ENCODE peak calls at places on chromosomes 5 and 9, in five cellular contexts. One of them, this sample, is unnamed. For H3K27me3, the result is how much of the 10 kb centered on the place peaks cover.

GRCh38 chr9:17531642-17532254 is 47.1 kb upstream of the SH3GL2 start:
- DNase-seq in spleen: no peak
- DNase-seq in stomach: peak
- DNase-seq in tibial artery: no peak
- DNase-seq in tibial nerve: peak
- DNase-seq in this sample: peak

GRCh38 chr9:107216331-107216730 is 66.7 kb upstream of the RAD23B start:
- DNase-seq in stomach: no peak
- DNase-seq in tibial artery: no peak
- DNase-seq in tibial nerve: no peak
- DNase-seq in spleen: no peak
- DNase-seq in this sample: no peak

GRCh38 chr9:9917400-9917799 is 695.4 kb downstream of the PTPRD start:
- DNase-seq in tibial artery: no peak
- DNase-seq in tibial nerve: no peak
- DNase-seq in spleen: no peak
- DNase-seq in stomach: no peak
- DNase-seq in this sample: no peak

GRCh38 chr5:68802430-68802829 is 291.4 kb upstream of the SLC30A5 start:
- DNase-seq in spleen: no peak
- DNase-seq in tibial nerve: no peak
- DNase-seq in stomach: no peak
- DNase-seq in tibial artery: no peak
- DNase-seq in this sample: no peak

GRCh38 chr5:40480392-40480791 is 199.3 kb upstream of the PTGER4 start:
- DNase-seq in spleen: no peak
- DNase-seq in stomach: no peak
- DNase-seq in tibial nerve: no peak
- DNase-seq in tibial artery: no peak
- DNase-seq in this sample: no peak

GRCh38 chr5:91937121-91937520 is 554.0 kb upstream of the ARRDC3 start:
- DNase-seq in stomach: no peak
- DNase-seq in tibial artery: no peak
- DNase-seq in spleen: no peak
- DNase-seq in tibial nerve: no peak
- DNase-seq in this sample: no peak

GRCh38 chr5:32163053-32163452 is 11.1 kb downstream of the GOLPH3 start:
- DNase-seq in stomach: no peak
- DNase-seq in tibial artery: no peak
- DNase-seq in tibial nerve: no peak
- DNase-seq in spleen: no peak
- DNase-seq in this sample: no peak

GRCh38 chr5:66810151-66810550 is 214.0 kb downstream of the MAST4 start:
- DNase-seq in spleen: no peak
- DNase-seq in stomach: no peak
- DNase-seq in tibial artery: no peak
- DNase-seq in tibial nerve: no peak
- DNase-seq in this sample: no peak

GRCh38 chr9:19748278-19749126 is 40.3 kb downstream of the SLC24A2 start:
- DNase-seq in tibial artery: no peak
- DNase-seq in stomach: no peak
- DNase-seq in spleen: no peak
- DNase-seq in tibial nerve: no peak
- DNase-seq in this sample: peak

GRCh38 chr5:138605254-138605972 is 30.2 kb upstream of the HSPA9 start:
- DNase-seq in stomach: no peak
- DNase-seq in tibial artery: peak
- DNase-seq in tibial nerve: no peak
- DNase-seq in spleen: no peak
- DNase-seq in this sample: peak

GRCh38 chr5:442335-443238 is at the start of gene EXOC3:
- DNase-seq in tibial artery: peak
- DNase-seq in stomach: peak
- DNase-seq in tibial nerve: no peak
- DNase-seq in spleen: peak
- DNase-seq in this sample: peak

GRCh38 chr5:172426086-172426485 is 28.2 kb downstream of the SH3PXD2B start:
- DNase-seq in spleen: no peak
- DNase-seq in tibial nerve: no peak
- DNase-seq in stomach: no peak
- DNase-seq in tibial artery: no peak
- DNase-seq in this sample: no peak

GRCh38 chr5:95526871-95527270 is 27.9 kb downstream of the SKIC3 start:
- DNase-seq in stomach: no peak
- DNase-seq in tibial artery: no peak
- DNase-seq in spleen: no peak
- DNase-seq in tibial nerve: no peak
- DNase-seq in this sample: no peak

GRCh38 chr9:134698587-134699342 is 57.2 kb downstream of the COL5A1 start:
- DNase-seq in tibial artery: no peak
- DNase-seq in stomach: peak
- DNase-seq in spleen: peak
- DNase-seq in tibial nerve: peak
- DNase-seq in this sample: peak

GRCh38 chr9:88772602-88773001 is 218.7 kb upstream of the S1PR3 start:
- DNase-seq in stomach: no peak
- DNase-seq in tibial artery: no peak
- DNase-seq in tibial nerve: no peak
- DNase-seq in spleen: no peak
- DNase-seq in this sample: no peak

GRCh38 chr9:130522233-130522808 is 57.1 kb upstream of the FUBP3 start:
- DNase-seq in tibial nerve: no peak
- DNase-seq in spleen: no peak
- DNase-seq in stomach: no peak
- DNase-seq in tibial artery: no peak
- DNase-seq in this sample: peak

GRCh38 chr5:86679529-86679928 is 61.8 kb downstream of the COX7C start:
- DNase-seq in tibial artery: peak
- DNase-seq in stomach: peak
- DNase-seq in spleen: no peak
- DNase-seq in tibial nerve: peak
- DNase-seq in this sample: peak

GRCh38 chr5:141909212-141909611 is 14.5 kb upstream of the DELE1 start:
- DNase-seq in stomach: no peak
- DNase-seq in spleen: no peak
- DNase-seq in tibial artery: no peak
- DNase-seq in tibial nerve: no peak
- DNase-seq in this sample: no peak

GRCh38 chr9:72979405-72980100 is 26.7 kb upstream of the ALDH1A1 start:
- DNase-seq in spleen: no peak
- DNase-seq in tibial artery: no peak
- DNase-seq in tibial nerve: no peak
- DNase-seq in stomach: no peak
- DNase-seq in this sample: no peak

GRCh38 chr9:34585946-34586705 is 3.4 kb downstream of the CNTFR start:
- DNase-seq in tibial nerve: no peak
- DNase-seq in spleen: peak
- DNase-seq in tibial artery: no peak
- DNase-seq in stomach: no peak
- DNase-seq in this sample: no peak
- H3K27me3 ChIP-seq in tibial nerve: under half
- H3K27me3 ChIP-seq in spleen: under half
- H3K27me3 ChIP-seq in tibial artery: half or more
- H3K27me3 ChIP-seq in stomach: half or more
- H3K27me3 ChIP-seq in this sample: half or more

DNA sequence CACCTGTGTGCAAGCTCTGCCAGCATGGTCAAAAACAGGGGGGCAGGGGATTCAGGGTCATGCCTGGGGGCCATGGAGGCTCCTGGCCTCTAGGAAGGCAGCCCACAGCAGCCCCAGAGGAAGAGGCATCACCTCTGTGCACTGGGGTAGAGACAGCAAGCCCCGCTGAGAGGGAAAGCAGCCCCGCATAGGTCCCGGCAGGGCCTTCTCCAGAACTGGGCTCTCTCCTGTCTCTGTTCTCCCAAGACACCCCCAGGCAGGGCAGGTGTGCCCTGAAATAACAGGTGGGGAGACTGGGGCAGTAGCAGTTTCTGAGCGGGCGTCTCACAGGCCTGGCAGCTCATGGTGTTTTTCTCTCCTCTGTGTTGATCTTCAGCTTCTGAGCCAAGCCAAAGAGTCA is 279.1 kb downstream of the HSPA4 start:
- DNase-seq in tibial nerve: no peak
- DNase-seq in stomach: no peak
- DNase-seq in tibial artery: no peak
- DNase-seq in spleen: peak
- DNase-seq in this sample: no peak
- H3K27me3 ChIP-seq in tibial nerve: under half
- H3K27me3 ChIP-seq in stomach: under half
- H3K27me3 ChIP-seq in tibial artery: under half
- H3K27me3 ChIP-seq in spleen: under half
- H3K27me3 ChIP-seq in this sample: half or more

GRCh38 chr5:3593771-3594513 is 1.7 kb upstream of the IRX1 start:
- DNase-seq in spleen: no peak
- DNase-seq in tibial artery: no peak
- DNase-seq in tibial nerve: no peak
- DNase-seq in stomach: no peak
- DNase-seq in this sample: no peak
- H3K27me3 ChIP-seq in spleen: under half
- H3K27me3 ChIP-seq in tibial artery: half or more
- H3K27me3 ChIP-seq in tibial nerve: half or more
- H3K27me3 ChIP-seq in stomach: half or more
- H3K27me3 ChIP-seq in this sample: half or more

DNA sequence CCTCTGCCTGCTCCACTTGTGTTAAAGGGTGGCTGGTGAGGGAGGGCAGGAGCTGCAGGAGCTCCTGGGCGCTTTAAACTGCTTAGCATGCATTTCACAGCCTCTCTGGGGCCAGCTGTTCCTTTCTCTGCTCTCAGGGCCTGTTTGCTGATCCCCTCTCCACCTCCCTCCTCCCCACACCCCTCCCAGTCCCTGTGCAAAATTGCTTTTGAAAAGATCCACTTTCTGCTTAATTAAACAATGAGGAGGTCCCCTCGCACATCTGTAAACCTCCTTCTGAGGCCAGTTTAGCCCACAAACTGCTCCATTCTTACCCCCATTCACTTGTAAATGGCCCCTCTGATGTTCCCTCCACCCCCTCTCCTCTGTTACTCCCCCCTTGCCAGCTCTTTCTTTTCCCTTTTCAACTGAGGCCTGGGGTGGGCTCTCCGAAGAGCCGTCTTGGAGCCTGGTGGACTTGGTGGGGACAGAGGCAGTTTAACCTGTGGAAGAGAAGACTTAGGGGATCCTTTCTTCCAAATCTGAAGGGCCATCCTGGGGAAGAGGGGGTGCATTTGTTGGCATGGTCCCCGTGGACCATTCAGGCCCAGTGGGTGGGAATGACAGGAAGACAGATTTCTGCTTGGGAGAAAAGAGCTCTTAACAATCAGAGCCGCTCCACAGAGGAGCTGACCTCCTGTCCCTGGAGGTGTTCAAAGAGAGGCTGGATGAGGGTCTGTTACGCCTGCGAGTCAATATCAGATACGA is 12.0 kb downstream of the URM1 start:
- DNase-seq in tibial nerve: no peak
- DNase-seq in stomach: no peak
- DNase-seq in spleen: no peak
- DNase-seq in tibial artery: no peak
- DNase-seq in this sample: no peak
- H3K27me3 ChIP-seq in tibial nerve: under half
- H3K27me3 ChIP-seq in stomach: under half
- H3K27me3 ChIP-seq in spleen: under half
- H3K27me3 ChIP-seq in tibial artery: under half
- H3K27me3 ChIP-seq in this sample: under half

DNA sequence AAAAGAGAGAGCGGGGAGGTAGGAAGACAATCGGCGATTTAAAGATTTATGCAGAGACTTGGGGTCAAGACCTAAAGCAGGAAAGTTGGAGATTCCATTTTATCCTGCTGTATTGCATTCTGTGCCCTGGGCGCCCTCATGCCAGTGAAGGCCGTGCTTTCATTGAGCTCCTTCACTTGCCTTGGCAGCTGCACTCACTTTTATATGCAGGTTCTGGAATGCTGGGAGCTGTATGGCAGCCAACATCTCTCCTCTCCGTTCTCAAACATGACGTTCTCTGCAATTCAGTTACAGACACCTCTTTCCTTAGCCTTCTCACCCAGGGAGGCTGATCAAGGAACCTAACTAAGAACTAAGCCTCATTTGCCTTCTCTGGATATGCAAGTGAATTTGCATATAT is 29.4 kb upstream of the PURA start:
- DNase-seq in tibial artery: no peak
- DNase-seq in tibial nerve: no peak
- DNase-seq in spleen: no peak
- DNase-seq in stomach: peak
- DNase-seq in this sample: no peak
- H3K27me3 ChIP-seq in tibial artery: under half
- H3K27me3 ChIP-seq in tibial nerve: under half
- H3K27me3 ChIP-seq in spleen: under half
- H3K27me3 ChIP-seq in stomach: under half
- H3K27me3 ChIP-seq in this sample: under half

This sample was measured in mesenchymal stem cell.